ENCODE peak calls at places on chromosomes 7 and 10, in five cellular contexts. One of them, this sample, is unnamed.

GRCh38 chr10:44390585-44391072 is 5.7 kb upstream of the CXCL12 start:
- DNase-seq in brain microvascular endothelial cell: no peak
- DNase-seq in prostate gland: no peak
- DNase-seq in breast epithelium: no peak
- DNase-seq in heart left ventricle: no peak
- DNase-seq in this sample: no peak

GRCh38 chr7:118517275-118517674 is 292.8 kb downstream of the ANKRD7 start:
- DNase-seq in brain microvascular endothelial cell: no peak
- DNase-seq in breast epithelium: no peak
- DNase-seq in heart left ventricle: no peak
- DNase-seq in prostate gland: no peak
- DNase-seq in this sample: peak; percentile 11

GRCh38 chr7:106042196-106042611 is 69.9 kb downstream of the SYPL1 start:
- DNase-seq in breast epithelium: no peak
- DNase-seq in brain microvascular endothelial cell: no peak
- DNase-seq in heart left ventricle: no peak
- DNase-seq in prostate gland: no peak
- DNase-seq in this sample: peak; percentile 67

GRCh38 chr10:128854965-128855364 is 612.1 kb upstream of the MGMT start:
- DNase-seq in heart left ventricle: peak; percentile 84
- DNase-seq in prostate gland: peak; percentile 91
- DNase-seq in brain microvascular endothelial cell: no peak
- DNase-seq in breast epithelium: peak; percentile 83
- DNase-seq in this sample: peak; percentile 62

GRCh38 chr10:69222157-69223027 is 2.3 kb downstream of the HKDC1 start:
- DNase-seq in brain microvascular endothelial cell: peak; percentile 59
- DNase-seq in breast epithelium: peak; percentile 53
- DNase-seq in prostate gland: peak; percentile 62
- DNase-seq in heart left ventricle: no peak
- DNase-seq in this sample: peak; percentile 76

GRCh38 chr10:26790596-26790995 is 70.2 kb downstream of the ABI1 start:
- DNase-seq in heart left ventricle: no peak
- DNase-seq in breast epithelium: no peak
- DNase-seq in prostate gland: no peak
- DNase-seq in brain microvascular endothelial cell: peak; percentile 11
- DNase-seq in this sample: no peak

GRCh38 chr7:159098795-159099194 is 45.9 kb downstream of the VIPR2 start:
- DNase-seq in prostate gland: no peak
- DNase-seq in brain microvascular endothelial cell: no peak
- DNase-seq in breast epithelium: peak; percentile 47
- DNase-seq in heart left ventricle: no peak
- DNase-seq in this sample: no peak

GRCh38 chr10:79048639-79049550 is 19.9 kb upstream of the ZMIZ1 start:
- DNase-seq in heart left ventricle: peak; percentile 53
- DNase-seq in prostate gland: no peak
- DNase-seq in brain microvascular endothelial cell: no peak
- DNase-seq in breast epithelium: no peak
- DNase-seq in this sample: no peak

GRCh38 chr7:4766666-4767530 is 8.5 kb upstream of the AP5Z1 start:
- DNase-seq in brain microvascular endothelial cell: no peak
- DNase-seq in breast epithelium: no peak
- DNase-seq in prostate gland: no peak
- DNase-seq in heart left ventricle: no peak
- DNase-seq in this sample: no peak

GRCh38 chr7:4764402-4765007 is 10.9 kb upstream of the AP5Z1 start:
- DNase-seq in brain microvascular endothelial cell: no peak
- DNase-seq in heart left ventricle: no peak
- DNase-seq in breast epithelium: no peak
- DNase-seq in prostate gland: no peak
- DNase-seq in this sample: no peak

GRCh38 chr7:4763794-4764185 is 11.6 kb upstream of the AP5Z1 start:
- DNase-seq in breast epithelium: no peak
- DNase-seq in heart left ventricle: no peak
- DNase-seq in prostate gland: no peak
- DNase-seq in brain microvascular endothelial cell: no peak
- DNase-seq in this sample: no peak

GRCh38 chr7:4763091-4763793 is 12.2 kb upstream of the AP5Z1 start:
- DNase-seq in brain microvascular endothelial cell: no peak
- DNase-seq in prostate gland: no peak
- DNase-seq in heart left ventricle: no peak
- DNase-seq in breast epithelium: no peak
- DNase-seq in this sample: no peak

GRCh38 chr7:4765776-4766490 is 9.5 kb upstream of the AP5Z1 start:
- DNase-seq in breast epithelium: no peak
- DNase-seq in brain microvascular endothelial cell: no peak
- DNase-seq in heart left ventricle: no peak
- DNase-seq in prostate gland: no peak
- DNase-seq in this sample: no peak
- H3K4me3 ChIP-seq in breast epithelium: no peak overlapping the region
- H3K4me3 ChIP-seq in brain microvascular endothelial cell: no peak overlapping the region
- H3K4me3 ChIP-seq in heart left ventricle: no peak overlapping the region
- H3K4me3 ChIP-seq in prostate gland: no peak overlapping the region
- H3K4me3 ChIP-seq in this sample: no peak overlapping the region

GRCh38 chr10:107244122-107244521 is 79.6 kb upstream of the SORCS1 start:
- DNase-seq in heart left ventricle: no peak
- DNase-seq in breast epithelium: no peak
- DNase-seq in brain microvascular endothelial cell: no peak
- DNase-seq in prostate gland: no peak
- DNase-seq in this sample: no peak
- H3K4me3 ChIP-seq in heart left ventricle: no peak overlapping the region
- H3K4me3 ChIP-seq in breast epithelium: no peak overlapping the region
- H3K4me3 ChIP-seq in brain microvascular endothelial cell: no peak overlapping the region
- H3K4me3 ChIP-seq in prostate gland: no peak overlapping the region
- H3K4me3 ChIP-seq in this sample: no peak overlapping the region

GRCh38 chr10:75451927-75452326 is 20.5 kb downstream of the LRMDA start:
- DNase-seq in breast epithelium: no peak
- DNase-seq in prostate gland: no peak
- DNase-seq in brain microvascular endothelial cell: no peak
- DNase-seq in heart left ventricle: no peak
- DNase-seq in this sample: no peak
- H3K4me3 ChIP-seq in breast epithelium: no peak overlapping the region
- H3K4me3 ChIP-seq in prostate gland: no peak overlapping the region
- H3K4me3 ChIP-seq in brain microvascular endothelial cell: peak overlapping the region; percentile 32
- H3K4me3 ChIP-seq in heart left ventricle: no peak overlapping the region
- H3K4me3 ChIP-seq in this sample: no peak overlapping the region

DNA sequence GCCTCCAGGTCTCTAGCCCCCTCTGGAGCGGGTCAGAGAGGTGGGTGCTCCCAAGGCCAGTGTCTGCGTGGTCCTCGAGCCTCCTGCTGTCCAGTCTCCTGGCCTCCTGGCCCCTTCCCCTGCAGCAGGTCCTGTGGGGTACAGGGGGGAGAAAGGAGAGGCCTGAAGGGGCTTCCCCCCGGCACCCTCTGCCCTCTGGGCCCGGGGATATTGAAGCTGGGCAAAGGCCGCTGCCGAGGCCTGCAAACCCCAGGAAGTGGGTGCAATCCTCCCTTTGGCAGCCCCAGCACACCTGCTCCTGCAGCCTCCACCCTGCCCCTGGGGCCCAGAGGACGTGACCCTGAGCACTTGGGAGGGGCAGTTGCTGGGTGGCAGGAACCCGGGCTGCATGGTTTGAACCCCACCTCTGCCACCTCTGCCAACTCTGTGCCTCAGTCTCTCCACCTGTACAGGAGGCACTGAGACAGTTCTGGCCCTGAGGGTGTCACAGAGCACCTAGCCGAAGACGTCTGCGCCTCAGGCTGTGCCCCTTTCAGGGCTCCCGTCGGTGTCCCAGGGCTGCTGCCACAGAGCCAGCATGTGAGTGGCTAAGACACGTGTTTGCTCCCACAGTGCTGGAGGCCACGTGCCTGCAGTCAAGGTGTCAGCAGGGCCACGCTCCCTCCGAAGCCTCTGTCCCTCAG is 59.1 kb upstream of the INPP5A start:
- DNase-seq in breast epithelium: no peak
- DNase-seq in heart left ventricle: peak; percentile 37
- DNase-seq in prostate gland: no peak
- DNase-seq in brain microvascular endothelial cell: no peak
- DNase-seq in this sample: no peak
- H3K4me3 ChIP-seq in breast epithelium: no peak overlapping the region
- H3K4me3 ChIP-seq in heart left ventricle: no peak overlapping the region
- H3K4me3 ChIP-seq in prostate gland: no peak overlapping the region
- H3K4me3 ChIP-seq in brain microvascular endothelial cell: no peak overlapping the region
- H3K4me3 ChIP-seq in this sample: no peak overlapping the region

GRCh38 chr10:29634105-29634504 is 666 bp downstream of the SVIL start:
- DNase-seq in prostate gland: no peak
- DNase-seq in breast epithelium: peak; percentile 46
- DNase-seq in brain microvascular endothelial cell: no peak
- DNase-seq in heart left ventricle: no peak
- DNase-seq in this sample: no peak

GRCh38 chr10:29627201-29628105 is 7.3 kb downstream of the SVIL start:
- DNase-seq in brain microvascular endothelial cell: peak; percentile 47
- DNase-seq in heart left ventricle: no peak
- DNase-seq in breast epithelium: peak; percentile 16
- DNase-seq in prostate gland: no peak
- DNase-seq in this sample: peak; percentile 85

GRCh38 chr10:29631049-29631339 is 3.8 kb downstream of the SVIL start:
- DNase-seq in brain microvascular endothelial cell: no peak
- DNase-seq in breast epithelium: peak; percentile 16
- DNase-seq in prostate gland: no peak
- DNase-seq in heart left ventricle: no peak
- DNase-seq in this sample: no peak

GRCh38 chr10:29628912-29629526 is 5.8 kb downstream of the SVIL start:
- DNase-seq in breast epithelium: peak; percentile 12
- DNase-seq in brain microvascular endothelial cell: no peak
- DNase-seq in prostate gland: no peak
- DNase-seq in heart left ventricle: no peak
- DNase-seq in this sample: no peak

GRCh38 chr10:29630205-29631048 is 4.3 kb downstream of the SVIL start:
- DNase-seq in breast epithelium: peak; percentile 17
- DNase-seq in prostate gland: peak; percentile 28
- DNase-seq in heart left ventricle: no peak
- DNase-seq in brain microvascular endothelial cell: no peak
- DNase-seq in this sample: no peak
- H3K4me3 ChIP-seq in breast epithelium: no peak overlapping the region
- H3K4me3 ChIP-seq in prostate gland: no peak overlapping the region
- H3K4me3 ChIP-seq in heart left ventricle: peak overlapping the region; percentile 58
- H3K4me3 ChIP-seq in brain microvascular endothelial cell: no peak overlapping the region
- H3K4me3 ChIP-seq in this sample: peak overlapping the region; percentile 12

GRCh38 chr7:93574646-93575554 is at the start of gene CALCR:
- DNase-seq in brain microvascular endothelial cell: no peak
- DNase-seq in breast epithelium: no peak
- DNase-seq in heart left ventricle: peak; percentile 52
- DNase-seq in prostate gland: no peak
- DNase-seq in this sample: peak; percentile 49
- H3K4me3 ChIP-seq in brain microvascular endothelial cell: peak within 1 kb of the TSS; percentile 21
- H3K4me3 ChIP-seq in breast epithelium: peak within 1 kb of the TSS; percentile 27
- H3K4me3 ChIP-seq in heart left ventricle: no peak within 1 kb of the TSS
- H3K4me3 ChIP-seq in prostate gland: no peak within 1 kb of the TSS
- H3K4me3 ChIP-seq in this sample: peak within 1 kb of the TSS; percentile 47

GRCh38 chr7:127793582-127793981 is 141.6 kb downstream of the SND1 start:
- DNase-seq in breast epithelium: no peak
- DNase-seq in brain microvascular endothelial cell: no peak
- DNase-seq in heart left ventricle: no peak
- DNase-seq in prostate gland: no peak
- DNase-seq in this sample: no peak
- H3K4me3 ChIP-seq in breast epithelium: no peak overlapping the region
- H3K4me3 ChIP-seq in brain microvascular endothelial cell: no peak overlapping the region
- H3K4me3 ChIP-seq in heart left ventricle: no peak overlapping the region
- H3K4me3 ChIP-seq in prostate gland: no peak overlapping the region
- H3K4me3 ChIP-seq in this sample: no peak overlapping the region

This sample was measured in cardiac muscle cell.